ENCODE peak calls at places on chromosome 10, in eight cellular contexts. U, A, B, H, J, O, F and N are unnamed samples.
A peak's percentile ranks its signal among the peaks of the same experiment; 100 is the strongest.

GRCh38 chr10:104104418-104104817 is 17.6 kb upstream of the SFR1 start:
- DNase-seq in U (no peak), A (no peak), B (no peak), H (no peak), J (no peak), O (no peak), F (no peak), N (no peak)

GRCh38 chr10:35375091-35375765 is 38.9 kb downstream of the CCNY start:
- DNase-seq in U (no peak), A (no peak), B (no peak), H (no peak), J (no peak), O (no peak), F (no peak), N (no peak)

GRCh38 chr10:101566333-101567164 is 21.5 kb downstream of the POLL start:
- DNase-seq in U (no peak), A (peak; percentile 71), B (no peak), H (peak; percentile 38), J (peak; percentile 42), O (no peak), F (no peak), N (no peak)

GRCh38 chr10:22911889-22912762 is 15.7 kb upstream of the ARMC3 start:
- DNase-seq in U (no peak), A (no peak), B (no peak), H (no peak), J (no peak), O (no peak), F (peak; percentile 17), N (no peak)

GRCh38 chr10:117927334-117927733 is 119.4 kb downstream of the RAB11FIP2 start:
- DNase-seq in U (no peak), A (no peak), B (no peak), H (no peak), J (no peak), O (no peak), F (no peak), N (no peak)

GRCh38 chr10:15842493-15843169 is 17.7 kb downstream of the MINDY3 start:
- DNase-seq in U (no peak), A (no peak), B (no peak), H (no peak), J (no peak), O (no peak), F (no peak), N (no peak)

GRCh38 chr10:17106991-17107390 is 22.6 kb downstream of the CUBN start:
- DNase-seq in U (no peak), A (no peak), B (no peak), H (no peak), J (no peak), O (no peak), F (no peak), N (no peak)

GRCh38 chr10:31384589-31384949 is 65.6 kb downstream of the ZEB1 start:
- DNase-seq in U (no peak), A (no peak), B (no peak), H (no peak), J (no peak), O (no peak), F (no peak), N (no peak)

GRCh38 chr10:71222541-71223364 is 10.4 kb downstream of the UNC5B start:
- DNase-seq in U (no peak), A (peak; percentile 42), B (no peak), H (peak; percentile 26), J (peak; percentile 48), O (no peak), F (no peak), N (no peak)

GRCh38 chr10:49139866-49140195 is 6.0 kb upstream of the FAM170B start:
- DNase-seq in U (peak; percentile 71), A (no peak), B (no peak), H (no peak), J (no peak), O (no peak), F (no peak), N (no peak)

GRCh38 chr10:28906011-28906411 is 228.7 kb downstream of the BAMBI start:
- DNase-seq in U (no peak), A (no peak), B (no peak), H (no peak), J (no peak), O (no peak), F (no peak), N (no peak)

GRCh38 chr10:102241444-102242117 is at the start of gene PITX3:
- DNase-seq in U (peak; percentile 89), A (peak; percentile 97), B (peak; percentile 94), H (peak; percentile 97), J (peak; percentile 96), O (peak; percentile 82), F (peak; percentile 93), N (peak; percentile 93)

GRCh38 chr10:100598166-100598565 is 62.4 kb downstream of the HIF1AN start:
- DNase-seq in U (no peak), A (no peak), B (no peak), H (no peak), J (no peak), O (no peak), F (no peak), N (no peak)

GRCh38 chr10:132614431-132615341 is 77.1 kb downstream of the INPP5A start:
- DNase-seq in U (no peak), A (no peak), B (no peak), H (no peak), J (no peak), O (no peak), F (no peak), N (peak; percentile 81)

GRCh38 chr10:6164271-6165095 is 38.2 kb upstream of the PFKFB3 start:
- DNase-seq in U (no peak), A (no peak), B (no peak), H (no peak), J (peak; percentile 63), O (no peak), F (no peak), N (no peak)

GRCh38 chr10:31102421-31102820 is 70.8 kb upstream of the ZNF438 start:
- DNase-seq in U (no peak), A (no peak), B (no peak), H (no peak), J (no peak), O (peak; percentile 38), F (no peak), N (no peak)

GRCh38 chr10:119031496-119032059 is 2.1 kb downstream of the NANOS1 start:
- DNase-seq in U (no peak), A (no peak), B (no peak), H (no peak), J (no peak), O (no peak), F (no peak), N (no peak)

GRCh38 chr10:96497391-96497790 is 16.3 kb downstream of the TLL2 start:
- DNase-seq in U (no peak), A (no peak), B (no peak), H (no peak), J (no peak), O (no peak), F (no peak), N (peak; percentile 25)

GRCh38 chr10:43417950-43418768 is 9.2 kb upstream of the HNRNPF start:
- DNase-seq in U (no peak), A (peak; percentile 98), B (no peak), H (no peak), J (no peak), O (no peak), F (no peak), N (no peak)

GRCh38 chr10:43421201-43421507 is 12.2 kb upstream of the HNRNPF start:
- DNase-seq in U (no peak), A (no peak), B (no peak), H (no peak), J (no peak), O (no peak), F (no peak), N (no peak)

GRCh38 chr10:43419997-43420368 is 11.0 kb upstream of the HNRNPF start:
- DNase-seq in U (no peak), A (no peak), B (no peak), H (no peak), J (no peak), O (no peak), F (no peak), N (no peak)

GRCh38 chr10:43421519-43421918 is 12.5 kb upstream of the HNRNPF start:
- DNase-seq in U (no peak), A (no peak), B (no peak), H (no peak), J (no peak), O (no peak), F (no peak), N (no peak)

GRCh38 chr10:43420369-43421200 is 11.6 kb upstream of the HNRNPF start:
- DNase-seq in U (peak; percentile 82), A (peak; percentile 56), B (peak; percentile 93), H (peak; percentile 92), J (peak; percentile 98), O (peak; percentile 82), F (peak; percentile 87), N (peak; percentile 86)
- TF ChIP-seq POLR2A in U (peak; percentile 35), A (peak; percentile 83), B (peak; percentile 76), H (peak; percentile 66), J (peak; percentile 47), O (no peak), F (peak; percentile 87), N (no peak)

DNA sequence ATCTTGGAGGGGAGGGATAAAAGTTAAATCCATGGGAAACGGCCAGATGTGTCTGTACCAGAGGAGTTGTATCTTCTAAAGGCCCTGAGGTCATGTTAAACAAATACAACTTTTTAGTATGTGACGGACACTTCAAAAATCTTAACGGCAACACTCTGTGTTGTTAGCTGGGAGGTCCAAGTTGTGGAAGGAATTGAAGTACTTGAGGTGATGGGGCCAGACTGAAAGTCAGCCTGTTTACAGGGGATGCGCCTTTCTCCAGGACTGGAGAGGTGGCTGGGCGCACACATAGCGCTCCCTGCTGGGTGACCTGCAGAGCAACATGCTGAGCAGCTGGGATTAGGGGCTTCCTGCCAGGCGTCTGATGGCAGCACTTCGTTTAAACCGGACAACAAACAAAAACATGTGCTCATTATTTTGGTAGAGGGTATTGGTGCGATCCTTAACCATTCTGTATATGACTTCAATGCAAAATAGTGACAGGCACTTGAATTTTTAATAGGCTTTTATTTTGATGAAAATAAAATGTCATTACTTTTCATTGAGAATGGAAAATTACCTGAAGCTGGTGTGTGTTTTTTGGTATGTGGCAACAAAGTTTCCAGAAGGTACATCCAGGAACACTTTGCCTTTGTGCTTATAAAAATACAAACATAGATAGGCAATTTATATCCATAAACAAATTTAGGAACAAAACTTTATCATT is 198.2 kb downstream of the MLLT10 start:
- DNase-seq in U (peak; percentile 87), A (peak; percentile 56), B (peak; percentile 22), H (peak; percentile 80), J (peak; percentile 86), O (peak; percentile 63), F (peak; percentile 26), N (no peak)
- TF ChIP-seq CTCF in U (peak; percentile 86), A (peak; percentile 92), B (peak; percentile 82), H (peak; percentile 84), J (peak; percentile 46), O (peak; percentile 65), F (peak; percentile 56), N (no peak)

GRCh38 chr10:75430000-75430763 is 1.2 kb upstream of the LRMDA start:
- DNase-seq in U (peak; percentile 50), A (no peak), B (peak; percentile 26), H (peak; percentile 60), J (peak; percentile 75), O (peak; percentile 36), F (peak; percentile 43), N (peak; percentile 87)
- H3K4me3 ChIP-seq in U (peak overlapping the region; percentile 64), A (no peak overlapping the region), B (peak overlapping the region; percentile 50), H (no peak overlapping the region), J (no peak overlapping the region), O (no peak overlapping the region), F (no peak overlapping the region), N (no peak overlapping the region)

DNA sequence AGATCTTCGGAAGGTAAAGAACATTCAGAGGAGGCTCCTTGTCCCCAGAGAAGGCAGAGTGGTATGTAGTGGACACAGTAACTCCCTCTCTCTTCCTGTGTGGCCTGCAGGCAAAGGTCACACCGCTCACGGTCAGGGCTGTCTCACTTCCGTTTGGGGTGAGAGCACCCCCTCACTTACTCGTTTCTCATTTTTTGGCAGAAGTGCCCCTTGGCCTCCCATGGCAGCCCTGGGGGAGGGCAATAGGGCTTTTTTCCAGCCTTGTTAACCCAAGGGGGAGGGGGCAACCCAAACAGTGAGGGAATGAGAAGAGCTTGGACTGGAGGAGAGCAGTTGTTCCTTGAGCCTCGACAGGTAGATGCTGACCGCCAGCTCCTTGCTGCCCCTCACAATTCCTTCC is 31.8 kb upstream of the SRGN start:
- DNase-seq in U (no peak), A (no peak), B (no peak), H (no peak), J (no peak), O (no peak), F (no peak), N (no peak)
- TF ChIP-seq POLR2A in U (no peak), A (no peak), B (no peak), H (no peak), J (no peak), O (no peak), F (no peak), N (no peak)